ENCODE peak calls at places on chromosomes 12 and 14, in four cellular contexts. Z is HCT116, F is K562, C is HepG2. L is an unnamed sample. For H3K4me1, the result is how much of the 10 kb centered on the place peaks cover.

GRCh38 chr14:51862171-51862838 is 1.9 kb downstream of the GNG2 start:
- DNase-seq in Z (no peak), F (no peak), C (no peak), L (no peak)

GRCh38 chr12:89450922-89451321 is 73.7 kb downstream of the GALNT4 start:
- DNase-seq in Z (no peak), F (no peak), C (peak), L (no peak)

GRCh38 chr12:115898670-115899069 is 378.8 kb downstream of the MED13L start:
- DNase-seq in Z (no peak), F (peak), C (no peak), L (no peak)

GRCh38 chr14:68846466-68846865 is 53.6 kb upstream of the ZFP36L1 start:
- DNase-seq in Z (no peak), F (no peak), C (no peak), L (no peak)

GRCh38 chr12:113622410-113622809 is 150.7 kb upstream of the LHX5 start:
- DNase-seq in Z (no peak), F (no peak), C (no peak), L (no peak)

GRCh38 chr12:87120440-87120839 is 864.2 kb upstream of the MGAT4C start:
- DNase-seq in Z (no peak), F (no peak), C (peak), L (no peak)

GRCh38 chr14:92651106-92651792 is 97.2 kb downstream of the LGMN start:
- DNase-seq in Z (no peak), F (no peak), C (no peak), L (no peak)

GRCh38 chr14:100030441-100031153 is 34.6 kb upstream of the EVL start:
- DNase-seq in Z (no peak), F (no peak), C (no peak), L (peak)

GRCh38 chr12:5177096-5177495 is 133.4 kb downstream of the KCNA5 start:
- DNase-seq in Z (no peak), F (no peak), C (no peak), L (no peak)

GRCh38 chr12:49322708-49323523 is at the start of gene TROAP:
- DNase-seq in Z (peak), F (peak), C (peak), L (peak)

GRCh38 chr14:80762829-80763228 is 178.7 kb downstream of the CEP128 start:
- DNase-seq in Z (no peak), F (no peak), C (no peak), L (no peak)

GRCh38 chr12:47725893-47726292 is 603 bp upstream of the ENDOU start:
- DNase-seq in Z (no peak), F (no peak), C (no peak), L (no peak)

GRCh38 chr12:86597431-86597830 is 341.2 kb upstream of the MGAT4C start:
- DNase-seq in Z (no peak), F (no peak), C (no peak), L (no peak)

GRCh38 chr14:43165651-43166050 is 1341.4 kb downstream of the FSCB start:
- DNase-seq in Z (no peak), F (no peak), C (no peak), L (no peak)

GRCh38 chr14:58805057-58805456 is 167.3 kb downstream of the DACT1 start:
- DNase-seq in Z (no peak), F (no peak), C (no peak), L (no peak)

GRCh38 chr12:72271401-72271740 is 799 bp upstream of the TRHDE start:
- DNase-seq in Z (no peak), F (no peak), C (no peak), L (no peak)

GRCh38 chr12:82912406-82912805 is 225.7 kb downstream of the TMTC2 start:
- DNase-seq in Z (no peak), F (no peak), C (no peak), L (no peak)

GRCh38 chr12:52692253-52692652 is 11.1 kb downstream of the KRT77 start:
- DNase-seq in Z (no peak), F (peak), C (peak), L (no peak)

GRCh38 chr14:90540437-90540836 is 143.6 kb downstream of the CALM1 start:
- DNase-seq in Z (no peak), F (no peak), C (no peak), L (no peak)

GRCh38 chr14:55689971-55690871 is 110.2 kb downstream of the KTN1 start:
- DNase-seq in Z (no peak), F (no peak), C (no peak), L (peak)

DNA sequence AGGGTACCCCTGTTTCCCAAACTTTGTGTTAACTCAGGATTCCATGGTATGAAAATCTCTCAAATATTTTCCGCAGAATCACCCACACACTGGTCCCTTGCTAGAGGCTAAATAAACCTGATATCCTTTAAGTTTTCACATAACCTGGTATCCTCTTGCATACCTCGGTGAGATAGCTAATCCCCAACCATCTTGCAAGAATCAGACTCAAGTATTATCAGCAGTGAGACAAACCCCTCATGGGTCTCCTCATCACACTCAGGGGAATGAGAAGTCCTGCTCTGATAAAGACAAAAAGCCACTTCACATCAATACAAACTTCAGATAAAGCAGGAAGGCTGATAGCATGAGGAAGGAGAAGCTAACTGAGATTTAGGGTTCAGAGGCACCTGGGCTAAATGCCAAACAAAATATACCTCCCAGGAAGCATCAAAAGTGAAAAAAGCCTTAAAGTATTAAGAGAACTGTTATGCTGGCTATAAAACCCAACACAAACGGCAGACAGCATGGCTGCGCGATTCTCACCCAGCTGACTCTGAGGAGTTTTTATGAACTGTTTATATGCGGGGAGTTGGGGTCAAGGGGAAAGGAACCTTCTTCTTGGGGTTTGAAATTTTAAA is 96.5 kb downstream of the FOXN3 start:
- DNase-seq in Z (no peak), F (no peak), C (no peak), L (no peak)
- TF ChIP-seq TCF7L2 in Z (no peak), F (no peak), C (no peak), L (no peak)

GRCh38 chr12:57134949-57135348 is 6.7 kb downstream of the LRP1 start:
- DNase-seq in Z (no peak), F (no peak), C (no peak), L (no peak)
- H3K4me1 ChIP-seq in Z (under half), F (under half), C (half or more), L (under half)

GRCh38 chr12:110249716-110250225 is 31.3 kb upstream of the ATP2A2 start:
- DNase-seq in Z (no peak), F (no peak), C (peak), L (no peak)
- TF ChIP-seq REST in Z (no peak), F (no peak), C (no peak), L (no peak)

DNA sequence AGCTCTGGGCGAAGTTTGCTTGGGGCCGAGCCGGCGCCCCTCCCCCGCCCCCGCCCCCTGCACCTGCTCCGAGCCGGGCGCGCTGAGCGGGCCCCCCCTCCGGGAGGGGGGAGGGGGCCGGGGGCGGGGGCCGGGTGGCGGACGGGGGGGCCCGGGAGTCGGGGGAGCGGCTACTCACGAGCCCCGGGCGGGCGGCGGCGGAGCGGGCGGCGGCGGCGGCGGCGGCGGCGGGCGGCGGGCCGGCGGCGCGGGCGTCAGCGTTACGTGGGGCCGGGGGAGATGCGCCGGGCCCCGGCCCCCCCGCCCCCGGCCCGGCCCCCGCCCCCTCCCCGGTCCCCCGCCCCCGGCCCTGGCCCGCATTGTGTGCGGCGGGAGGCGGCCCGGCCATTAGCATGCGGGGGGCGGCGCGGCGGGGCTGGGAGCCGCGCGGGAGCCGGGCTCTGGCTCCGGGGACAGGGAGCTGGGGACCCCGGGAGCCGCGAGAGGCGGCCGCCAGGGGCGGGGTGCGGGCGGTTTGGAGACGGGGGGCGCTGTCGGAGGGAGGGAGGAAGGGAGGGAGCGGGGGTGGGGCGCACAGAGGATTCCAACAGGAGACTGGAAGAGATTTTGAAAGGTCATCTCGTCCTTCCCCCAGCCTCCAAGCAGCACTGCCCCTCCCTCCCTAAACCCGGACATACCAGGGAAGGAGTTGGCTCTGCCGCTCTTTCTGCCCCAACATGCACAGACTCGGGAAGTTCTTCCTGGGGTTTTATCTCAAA is at the start of gene ZNF219:
- DNase-seq in Z (no peak), F (peak), C (peak), L (no peak)
- TF ChIP-seq TCF7L2 in Z (no peak), F (no peak), C (no peak), L (no peak)